ENCODE peak calls at places on chromosome 16, in seven cellular contexts. M is body of pancreas, B is transverse colon, F is psoas muscle, I is esophagus muscularis mucosa, Y is DND-41, W is ascending aorta. Q is an unnamed sample.

GRCh38 chr16:69822174-69822935 is 60.2 kb downstream of the WWP2 start:
- DNase-seq in B (peak), Y (no peak), I (no peak), M (no peak), F (no peak), W (no peak), Q (no peak)

GRCh38 chr16:53745126-53745525 is 41.2 kb downstream of the FTO start:
- DNase-seq in M (peak), Y (no peak), W (no peak), B (no peak), F (peak), I (no peak), Q (no peak)

GRCh38 chr16:64428463-64428862 is 693.4 kb downstream of the CDH11 start:
- DNase-seq in I (no peak), F (no peak), M (no peak), B (no peak), W (no peak), Y (no peak), Q (peak)

GRCh38 chr16:65524997-65525396 is 403.1 kb upstream of the CDH11 start:
- DNase-seq in B (no peak), M (no peak), F (no peak), W (no peak), I (no peak), Y (no peak), Q (peak)

GRCh38 chr16:847681-848445 is 47.3 kb upstream of the GNG13 start:
- DNase-seq in F (no peak), B (no peak), I (no peak), M (no peak), W (no peak), Y (no peak), Q (no peak)

GRCh38 chr16:333406-334094 is 19.0 kb downstream of the AXIN1 start:
- DNase-seq in F (no peak), I (no peak), B (no peak), Y (no peak), M (no peak), W (no peak), Q (no peak)

GRCh38 chr16:56911771-56912541 is 20.0 kb upstream of the HERPUD1 start:
- DNase-seq in B (peak), M (no peak), W (peak), Y (no peak), I (no peak), F (peak), Q (peak)

GRCh38 chr16:4263504-4264436 is 9.1 kb downstream of the TFAP4 start:
- DNase-seq in F (peak), W (peak), I (peak), M (peak), B (peak), Y (no peak), Q (peak)

GRCh38 chr16:65410801-65411200 is 288.9 kb upstream of the CDH11 start:
- DNase-seq in I (no peak), W (no peak), Y (no peak), M (no peak), F (no peak), B (no peak), Q (peak)

GRCh38 chr16:4338125-4338582 is 13.0 kb downstream of the PAM16 start:
- DNase-seq in M (no peak), F (no peak), W (no peak), I (no peak), B (no peak), Y (no peak), Q (no peak)

GRCh38 chr16:22903716-22904115 is 89.8 kb downstream of the HS3ST2 start:
- DNase-seq in I (no peak), W (no peak), F (no peak), Y (no peak), M (no peak), B (no peak), Q (no peak)

GRCh38 chr16:4734730-4735575 is 616 bp downstream of the DNAAF8 start:
- DNase-seq in B (peak), W (peak), M (peak), F (peak), Y (peak), I (peak), Q (peak)

GRCh38 chr16:47304563-47304962 is 156.3 kb downstream of the ITFG1 start:
- DNase-seq in Y (no peak), I (no peak), B (no peak), W (no peak), M (no peak), F (no peak), Q (no peak)

GRCh38 chr16:12801511-12802042 is 2.1 kb downstream of the CPPED1 start:
- DNase-seq in F (no peak), M (no peak), Y (no peak), I (no peak), B (peak), W (peak), Q (peak)

GRCh38 chr16:57559075-57559790 is 16.8 kb downstream of the ADGRG5 start:
- DNase-seq in B (no peak), Y (no peak), W (no peak), I (no peak), M (no peak), F (no peak), Q (no peak)

GRCh38 chr16:29231231-29231630 is 175.3 kb downstream of the NPIPB11 start:
- DNase-seq in W (peak), I (peak), B (no peak), M (no peak), Y (no peak), F (no peak), Q (no peak)

GRCh38 chr16:89453662-89454321 is 36.6 kb downstream of the ANKRD11 start:
- DNase-seq in W (no peak), Y (no peak), M (peak), B (no peak), I (no peak), F (peak), Q (no peak)

GRCh38 chr16:67930678-67931211 is 917 bp downstream of the CTRL start:
- DNase-seq in W (no peak), I (no peak), M (peak), B (no peak), Y (no peak), F (no peak), Q (no peak)

GRCh38 chr16:56882077-56882476 is 17.1 kb downstream of the SLC12A3 start:
- DNase-seq in Y (no peak), I (no peak), M (no peak), F (no peak), W (no peak), B (no peak), Q (no peak)

GRCh38 chr16:87416826-87417471 is 24.8 kb downstream of the MAP1LC3B start:
- DNase-seq in I (no peak), B (peak), M (peak), F (no peak), Y (no peak), W (no peak), Q (peak)

GRCh38 chr16:12575288-12575687 is 228.4 kb downstream of the CPPED1 start:
- DNase-seq in F (no peak), B (no peak), I (no peak), M (no peak), Y (no peak), W (no peak), Q (no peak)

GRCh38 chr16:22366889-22367288 is 7.5 kb downstream of the CDR2 start:
- DNase-seq in W (no peak), Y (no peak), I (no peak), B (no peak), M (no peak), F (no peak), Q (no peak)

GRCh38 chr16:20968765-20969164 is 68.2 kb downstream of the LYRM1 start:
- DNase-seq in Y (no peak), W (no peak), M (no peak), B (no peak), I (no peak), F (no peak), Q (no peak)

GRCh38 chr16:75485230-75486013 is 9.8 kb downstream of the CHST6 start:
- DNase-seq in B (no peak), F (no peak), Y (no peak), M (no peak), I (no peak), W (no peak), Q (no peak)

GRCh38 chr16:4032768-4033167 is 83.5 kb downstream of the ADCY9 start:
- DNase-seq in M (peak), F (peak), B (peak), I (no peak), W (peak), Y (no peak), Q (no peak)

GRCh38 chr16:48831081-48831722 is 221.2 kb upstream of the N4BP1 start:
- DNase-seq in B (no peak), F (no peak), Y (no peak), I (peak), W (no peak), M (no peak), Q (no peak)
- TF ChIP-seq CTCF in B (no peak), F (no peak), Y (peak), I (no peak), W (no peak), M (no peak), Q (peak)

GRCh38 chr16:85566502-85567100 is 46.5 kb upstream of the GSE1 start:
- DNase-seq in I (no peak), Y (no peak), W (no peak), M (no peak), F (no peak), B (peak), Q (no peak)
- H3K27ac ChIP-seq in I (no peak), Y (no peak), W (no peak), M (no peak), F (no peak), B (peak), Q (no peak)

GRCh38 chr16:55703003-55704001 is 47.5 kb downstream of the SLC6A2 start:
- DNase-seq in I (no peak), M (peak), W (no peak), B (no peak), Y (peak), F (no peak), Q (peak)

GRCh38 chr16:55700067-55700466 is 44.3 kb downstream of the SLC6A2 start:
- DNase-seq in Y (no peak), B (no peak), M (no peak), I (no peak), F (no peak), W (no peak), Q (no peak)

GRCh38 chr16:55700961-55701360 is 45.2 kb downstream of the SLC6A2 start:
- DNase-seq in M (no peak), W (no peak), I (no peak), F (no peak), Y (no peak), B (no peak), Q (no peak)

GRCh38 chr16:55699616-55700015 is 43.8 kb downstream of the SLC6A2 start:
- DNase-seq in W (no peak), Y (no peak), M (no peak), F (no peak), I (no peak), B (no peak), Q (no peak)

GRCh38 chr16:55701442-55702319 is 45.9 kb downstream of the SLC6A2 start:
- DNase-seq in F (peak), I (no peak), W (peak), M (peak), B (peak), Y (peak), Q (peak)
- TF ChIP-seq CTCF in F (peak), I (peak), W (peak), M (peak), B (peak), Y (peak), Q (peak)

GRCh38 chr16:17304814-17305169 is 166.0 kb downstream of the XYLT1 start:
- DNase-seq in B (peak), W (no peak), Y (no peak), I (no peak), F (no peak), M (peak), Q (no peak)
- H3K27ac ChIP-seq in B (peak), W (peak), Y (no peak), I (peak), F (peak), M (peak), Q (no peak)

GRCh38 chr16:27267037-27267677 is 1.4 kb downstream of the NSMCE1 start:
- DNase-seq in B (no peak), I (peak), M (no peak), W (no peak), Y (no peak), F (no peak), Q (no peak)

GRCh38 chr16:27269300-27270150 is 953 bp upstream of the NSMCE1 start:
- DNase-seq in W (no peak), M (no peak), I (peak), Y (no peak), F (no peak), B (no peak), Q (no peak)

GRCh38 chr16:27270389-27270788 is 1.8 kb upstream of the NSMCE1 start:
- DNase-seq in Y (no peak), M (no peak), W (no peak), F (no peak), I (peak), B (no peak), Q (no peak)

GRCh38 chr16:27265982-27266381 is 2.6 kb downstream of the NSMCE1 start:
- DNase-seq in M (no peak), B (no peak), I (peak), Y (no peak), F (no peak), W (no peak), Q (no peak)

DNA sequence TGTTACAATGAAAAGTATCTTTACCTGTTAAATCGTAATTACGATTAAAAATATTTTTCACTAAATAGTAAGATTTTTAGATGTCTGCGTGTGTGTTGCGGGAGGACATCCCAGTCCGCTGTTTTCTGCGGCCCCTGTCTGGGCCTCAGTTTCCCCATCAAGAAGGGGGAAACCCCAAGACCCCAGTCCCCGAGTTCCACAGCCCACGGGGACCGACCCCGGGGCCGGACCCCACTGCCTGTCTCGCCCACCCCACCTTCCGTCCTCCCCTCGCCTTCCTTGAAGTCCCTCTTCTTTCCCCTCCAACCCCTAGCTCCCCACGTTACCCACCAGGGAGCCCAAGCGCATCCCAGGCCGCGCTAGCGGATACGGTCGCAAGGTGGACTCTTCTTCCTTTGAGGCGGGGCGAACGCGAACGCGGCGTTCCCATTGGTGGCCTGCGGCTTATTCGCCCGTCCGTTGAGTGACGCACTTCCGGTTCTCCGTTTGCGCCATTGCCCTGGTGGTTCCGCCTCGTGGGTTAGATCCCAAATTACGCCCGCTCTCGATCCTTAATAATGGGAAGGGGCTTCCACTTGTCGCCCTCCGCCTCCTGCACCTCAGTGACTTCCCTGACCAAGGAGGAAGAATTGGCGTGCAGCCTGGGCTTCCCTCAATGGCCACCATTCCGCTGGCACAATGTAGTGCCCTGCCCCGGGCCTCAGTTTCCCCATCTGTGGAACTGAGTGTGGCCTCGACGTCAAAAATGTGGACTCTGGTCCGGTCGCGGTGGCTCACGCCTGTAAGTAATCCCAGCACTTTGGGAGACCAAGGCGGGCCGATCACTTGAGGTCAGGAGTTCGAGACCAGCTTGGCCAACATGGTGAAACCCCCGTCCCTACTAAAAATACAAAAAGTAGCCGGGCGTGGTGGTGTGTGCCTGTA is at the start of gene NSMCE1:
- DNase-seq in Y (peak), I (peak), B (peak), F (peak), M (peak), W (peak), Q (peak)
- TF ChIP-seq CTCF in Y (peak), I (peak), B (no peak), F (peak), M (peak), W (peak), Q (peak)

DNA sequence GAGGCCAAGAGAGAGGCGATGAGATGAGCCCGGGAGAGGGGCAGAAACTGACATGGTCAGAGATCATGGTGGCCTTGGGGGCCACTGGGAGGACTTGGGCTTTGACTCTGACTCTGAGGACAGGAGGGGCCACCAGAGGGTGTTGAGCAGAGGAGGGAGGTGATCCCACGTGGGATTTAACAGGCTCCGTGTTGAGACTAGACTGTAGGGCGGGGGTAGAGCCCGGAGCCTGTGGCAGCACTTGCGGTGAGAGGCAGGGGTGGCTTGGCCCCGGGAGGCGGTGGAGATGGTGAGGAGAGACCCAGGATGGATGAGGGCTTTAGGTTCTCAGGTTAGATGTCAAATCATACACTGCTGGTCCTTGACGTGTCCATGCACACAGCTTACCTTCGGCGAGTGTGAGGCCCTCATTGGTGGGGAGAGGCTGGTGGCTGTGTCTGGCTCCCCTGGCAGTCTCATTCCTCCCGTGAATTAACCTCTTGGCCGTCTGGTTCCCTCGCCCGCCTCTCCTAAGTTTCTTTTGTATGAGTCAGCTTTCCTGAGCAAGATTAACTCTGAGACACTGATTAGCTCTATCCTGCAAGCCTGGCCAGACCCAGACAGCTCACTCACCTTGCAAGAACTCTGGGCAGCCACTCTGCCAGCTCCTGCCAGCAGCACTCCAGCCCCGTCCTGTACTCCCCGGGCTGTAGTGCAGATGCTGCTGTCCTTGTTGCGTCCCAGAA is 39.7 kb downstream of the VPS35L start:
- DNase-seq in I (no peak), B (no peak), M (peak), Y (no peak), F (peak), W (peak), Q (peak)
- H3K27ac ChIP-seq in I (peak), B (peak), M (no peak), Y (no peak), F (no peak), W (peak), Q (peak)

GRCh38 chr16:8374032-8374431 is 216.3 kb downstream of the TMEM114 start:
- DNase-seq in M (no peak), I (no peak), W (no peak), F (no peak), B (no peak), Y (no peak), Q (no peak)
- TF ChIP-seq CTCF in M (no peak), I (no peak), W (no peak), F (no peak), B (no peak), Y (peak), Q (no peak)

DNA sequence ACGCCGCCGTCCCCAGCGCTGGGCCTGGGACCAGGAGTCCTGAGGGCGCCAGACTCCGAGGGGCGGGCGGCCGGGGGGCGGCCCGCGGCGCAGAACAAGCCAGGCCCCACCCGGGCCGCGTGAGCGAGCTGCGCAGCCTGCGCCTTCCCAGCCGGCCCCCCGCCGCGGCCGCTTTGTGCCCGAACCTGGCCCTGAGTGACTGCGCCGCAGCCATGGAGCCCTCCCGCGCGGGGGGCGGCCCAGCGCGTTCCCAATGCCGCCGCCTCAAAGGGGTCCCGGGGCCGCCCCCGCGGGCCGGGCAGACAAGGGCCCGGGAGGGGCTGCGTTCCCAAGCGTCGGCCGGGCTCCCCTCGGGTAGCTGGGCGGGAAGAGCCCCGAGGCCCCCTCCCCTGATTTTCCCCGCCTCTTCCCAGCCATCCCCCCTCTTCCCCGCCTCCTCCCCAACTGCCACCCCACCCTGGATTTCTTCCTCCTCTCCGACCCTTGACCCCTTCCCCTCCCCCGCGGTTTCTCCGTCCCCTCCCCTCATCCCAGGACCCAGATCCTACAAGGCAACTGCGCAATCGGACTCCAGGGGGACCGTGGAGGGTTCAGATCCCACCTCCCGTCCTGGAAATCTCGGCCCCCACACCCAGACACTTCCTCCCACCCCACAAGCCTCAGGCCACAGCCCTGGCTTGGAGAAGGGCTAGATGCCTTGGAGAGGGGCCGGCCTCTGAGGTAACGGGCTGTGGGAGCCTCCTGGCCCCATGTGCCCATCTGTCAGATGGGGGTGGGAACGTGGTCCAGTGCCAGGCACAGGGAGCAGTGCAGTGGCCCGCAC is 17.1 kb downstream of the ZNF423 start:
- DNase-seq in B (no peak), F (no peak), W (no peak), M (no peak), I (no peak), Y (no peak), Q (no peak)
- H3K27ac ChIP-seq in B (peak), F (peak), W (peak), M (no peak), I (peak), Y (no peak), Q (no peak)

GRCh38 chr16:2976201-2976600 is 4.0 kb downstream of the PKMYT1 start:
- DNase-seq in F (no peak), M (no peak), B (no peak), I (no peak), W (no peak), Y (no peak), Q (no peak)
- TF ChIP-seq CTCF in F (no peak), M (no peak), B (no peak), I (no peak), W (no peak), Y (no peak), Q (no peak)